ENCODE peak calls at places on chromosomes 4 and X, in four cellular contexts. One of them, this sample, is unnamed.

GRCh38 chr4:162116085-162116784 is 47.6 kb downstream of the FSTL5 start:
- DNase-seq in breast epithelium: no peak
- DNase-seq in HCT116: no peak
- DNase-seq in heart left ventricle: no peak
- DNase-seq in this sample: no peak

GRCh38 chr4:78213218-78213617 is 156.1 kb downstream of the FRAS1 start:
- DNase-seq in heart left ventricle: no peak
- DNase-seq in HCT116: no peak
- DNase-seq in breast epithelium: no peak
- DNase-seq in this sample: no peak

GRCh38 chr4:914531-914930 is 17.6 kb downstream of the GAK start:
- DNase-seq in heart left ventricle: no peak
- DNase-seq in HCT116: no peak
- DNase-seq in breast epithelium: no peak
- DNase-seq in this sample: peak

GRCh38 chr4:7095611-7096155 is 27.8 kb upstream of the GRPEL1 start:
- DNase-seq in HCT116: no peak
- DNase-seq in heart left ventricle: no peak
- DNase-seq in breast epithelium: no peak
- DNase-seq in this sample: no peak

GRCh38 chr4:15855804-15856475 is 77.8 kb downstream of the CD38 start:
- DNase-seq in breast epithelium: no peak
- DNase-seq in heart left ventricle: no peak
- DNase-seq in HCT116: no peak
- DNase-seq in this sample: peak

GRCh38 chr4:94413085-94413685 is 38.6 kb upstream of the PDLIM5 start:
- DNase-seq in HCT116: no peak
- DNase-seq in heart left ventricle: no peak
- DNase-seq in breast epithelium: no peak
- DNase-seq in this sample: no peak

GRCh38 chr4:80213117-80213815 is 16.0 kb downstream of the PRDM8 start:
- DNase-seq in breast epithelium: no peak
- DNase-seq in heart left ventricle: no peak
- DNase-seq in HCT116: no peak
- DNase-seq in this sample: no peak

GRCh38 chrX:16125520-16126149 is 2.3 kb downstream of the GRPR start:
- DNase-seq in heart left ventricle: no peak
- DNase-seq in HCT116: no peak
- DNase-seq in breast epithelium: no peak
- DNase-seq in this sample: no peak

GRCh38 chrX:130109429-130110378 is 593 bp downstream of the ELF4 start:
- DNase-seq in HCT116: no peak
- DNase-seq in breast epithelium: no peak
- DNase-seq in heart left ventricle: no peak
- DNase-seq in this sample: no peak

GRCh38 chr4:74934016-74934821 is 1.3 kb downstream of the PARM1 start:
- DNase-seq in heart left ventricle: peak
- DNase-seq in breast epithelium: peak
- DNase-seq in HCT116: no peak
- DNase-seq in this sample: no peak

GRCh38 chrX:70769659-70770232 is 138.8 kb downstream of the TEX11 start:
- DNase-seq in breast epithelium: no peak
- DNase-seq in HCT116: no peak
- DNase-seq in heart left ventricle: no peak
- DNase-seq in this sample: no peak

GRCh38 chrX:54411732-54412131 is 28.5 kb upstream of the TSR2 start:
- DNase-seq in HCT116: no peak
- DNase-seq in heart left ventricle: no peak
- DNase-seq in breast epithelium: no peak
- DNase-seq in this sample: no peak

GRCh38 chr4:88991746-88992145 is 65.2 kb downstream of the FAM13A start:
- DNase-seq in HCT116: no peak
- DNase-seq in breast epithelium: no peak
- DNase-seq in heart left ventricle: no peak
- DNase-seq in this sample: no peak

GRCh38 chr4:66376396-66376795 is 706.1 kb upstream of the EPHA5 start:
- DNase-seq in breast epithelium: no peak
- DNase-seq in HCT116: no peak
- DNase-seq in heart left ventricle: no peak
- DNase-seq in this sample: no peak

GRCh38 chrX:38117485-38117884 is 103.2 kb downstream of the SRPX start:
- DNase-seq in HCT116: no peak
- DNase-seq in breast epithelium: no peak
- DNase-seq in heart left ventricle: no peak
- DNase-seq in this sample: no peak

GRCh38 chr4:168622600-168622999 is 125.7 kb downstream of the PALLD start:
- DNase-seq in breast epithelium: no peak
- DNase-seq in HCT116: no peak
- DNase-seq in heart left ventricle: no peak
- DNase-seq in this sample: no peak

GRCh38 chr4:175935016-175935661 is 123.1 kb upstream of the GPM6A start:
- DNase-seq in HCT116: peak
- DNase-seq in breast epithelium: no peak
- DNase-seq in heart left ventricle: no peak
- DNase-seq in this sample: no peak

GRCh38 chr4:154779362-154779947 is 1.6 kb upstream of the RBM46 start:
- DNase-seq in HCT116: peak
- DNase-seq in heart left ventricle: no peak
- DNase-seq in breast epithelium: no peak
- DNase-seq in this sample: no peak

GRCh38 chrX:19646298-19646697 is 131.0 kb upstream of the MAP3K15 start:
- DNase-seq in breast epithelium: no peak
- DNase-seq in heart left ventricle: no peak
- DNase-seq in HCT116: no peak
- DNase-seq in this sample: no peak

GRCh38 chr4:185004562-185005208 is 13.6 kb upstream of the HELT start:
- DNase-seq in HCT116: no peak
- DNase-seq in breast epithelium: peak
- DNase-seq in heart left ventricle: no peak
- DNase-seq in this sample: peak

GRCh38 chr4:7324651-7325121 is 110.0 kb downstream of the PSAPL1 start:
- DNase-seq in heart left ventricle: no peak
- DNase-seq in breast epithelium: no peak
- DNase-seq in HCT116: no peak
- DNase-seq in this sample: no peak

GRCh38 chr4:29708473-29708872 is 1011.7 kb upstream of the PCDH7 start:
- DNase-seq in HCT116: no peak
- DNase-seq in heart left ventricle: no peak
- DNase-seq in breast epithelium: no peak
- DNase-seq in this sample: no peak

GRCh38 chr4:70722199-70722791 is 531 bp downstream of the RUFY3 start:
- DNase-seq in breast epithelium: no peak
- DNase-seq in HCT116: no peak
- DNase-seq in heart left ventricle: no peak
- DNase-seq in this sample: no peak

GRCh38 chr4:77931452-77932135 is 69.0 kb downstream of the MRPL1 start:
- DNase-seq in HCT116: no peak
- DNase-seq in heart left ventricle: no peak
- DNase-seq in breast epithelium: no peak
- DNase-seq in this sample: no peak

GRCh38 chrX:132025085-132025484 is 2.0 kb downstream of the STK26 start:
- DNase-seq in HCT116: no peak
- DNase-seq in heart left ventricle: no peak
- DNase-seq in breast epithelium: no peak
- DNase-seq in this sample: no peak

DNA sequence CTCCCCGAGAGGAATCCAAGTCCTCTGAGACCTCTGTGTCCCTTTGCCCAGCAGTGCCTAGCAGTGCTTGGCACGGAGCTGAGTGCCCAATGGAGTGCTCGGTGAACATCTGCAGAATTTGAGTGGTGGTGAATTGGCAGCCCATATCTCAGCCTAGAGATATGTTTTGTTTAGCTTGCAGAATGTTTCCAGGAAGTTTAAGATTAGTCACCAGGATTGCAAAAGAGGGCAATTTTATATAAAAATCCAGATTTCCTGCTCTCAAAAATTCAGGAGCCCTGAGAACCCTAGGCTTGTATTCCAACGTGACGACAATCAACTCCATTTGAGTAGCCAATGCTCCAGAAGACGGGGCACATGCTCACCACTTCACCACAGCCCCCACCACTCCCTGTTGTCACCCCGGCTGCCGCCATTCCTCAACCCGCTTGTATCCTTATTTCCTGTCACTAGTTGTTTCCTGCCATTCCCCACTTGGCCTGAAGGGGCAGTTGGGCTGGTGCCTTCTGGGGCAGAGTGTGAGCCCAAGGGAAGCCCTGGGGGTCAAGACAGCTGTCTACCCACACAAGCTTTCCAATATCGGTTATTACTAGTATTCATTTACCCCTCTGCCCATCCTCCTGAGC is 116.9 kb downstream of the EFNB1 start:
- DNase-seq in breast epithelium: no peak
- DNase-seq in HCT116: no peak
- DNase-seq in heart left ventricle: no peak
- DNase-seq in this sample: peak
- TF ChIP-seq CTCF in breast epithelium: no peak
- TF ChIP-seq CTCF in HCT116: peak
- TF ChIP-seq CTCF in heart left ventricle: no peak
- TF ChIP-seq CTCF in this sample: no peak

DNA sequence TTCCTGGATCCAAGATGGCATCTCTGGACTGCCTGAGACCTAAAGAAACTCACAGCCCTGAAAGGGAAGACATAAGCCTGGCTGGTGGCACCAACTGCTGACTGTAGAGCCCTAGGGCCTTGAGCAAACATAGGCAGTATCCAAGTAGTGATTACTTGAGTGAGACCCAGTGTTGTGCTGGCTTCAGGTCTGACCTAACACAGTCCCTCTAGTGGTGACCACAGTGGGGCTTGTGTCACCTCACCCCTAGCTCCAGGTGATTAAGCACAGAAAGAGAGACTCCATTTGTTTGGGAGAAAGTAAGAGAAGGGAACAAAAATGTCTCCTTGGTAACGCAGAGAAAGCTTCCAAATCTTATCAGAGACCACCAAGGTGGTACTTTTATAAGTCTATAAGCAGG is 496.3 kb upstream of the HTR2C start:
- DNase-seq in breast epithelium: no peak
- DNase-seq in heart left ventricle: no peak
- DNase-seq in HCT116: no peak
- DNase-seq in this sample: no peak
- TF ChIP-seq POLR2A in breast epithelium: no peak
- TF ChIP-seq POLR2A in heart left ventricle: no peak
- TF ChIP-seq POLR2A in HCT116: no peak
- TF ChIP-seq POLR2A in this sample: no peak

GRCh38 chrX:119189115-119189514 is 47.0 kb upstream of the PGRMC1 start:
- DNase-seq in HCT116: no peak
- DNase-seq in heart left ventricle: no peak
- DNase-seq in breast epithelium: no peak
- DNase-seq in this sample: no peak
- TF ChIP-seq CTCF in HCT116: no peak
- TF ChIP-seq CTCF in heart left ventricle: no peak
- TF ChIP-seq CTCF in breast epithelium: no peak
- TF ChIP-seq CTCF in this sample: no peak

DNA sequence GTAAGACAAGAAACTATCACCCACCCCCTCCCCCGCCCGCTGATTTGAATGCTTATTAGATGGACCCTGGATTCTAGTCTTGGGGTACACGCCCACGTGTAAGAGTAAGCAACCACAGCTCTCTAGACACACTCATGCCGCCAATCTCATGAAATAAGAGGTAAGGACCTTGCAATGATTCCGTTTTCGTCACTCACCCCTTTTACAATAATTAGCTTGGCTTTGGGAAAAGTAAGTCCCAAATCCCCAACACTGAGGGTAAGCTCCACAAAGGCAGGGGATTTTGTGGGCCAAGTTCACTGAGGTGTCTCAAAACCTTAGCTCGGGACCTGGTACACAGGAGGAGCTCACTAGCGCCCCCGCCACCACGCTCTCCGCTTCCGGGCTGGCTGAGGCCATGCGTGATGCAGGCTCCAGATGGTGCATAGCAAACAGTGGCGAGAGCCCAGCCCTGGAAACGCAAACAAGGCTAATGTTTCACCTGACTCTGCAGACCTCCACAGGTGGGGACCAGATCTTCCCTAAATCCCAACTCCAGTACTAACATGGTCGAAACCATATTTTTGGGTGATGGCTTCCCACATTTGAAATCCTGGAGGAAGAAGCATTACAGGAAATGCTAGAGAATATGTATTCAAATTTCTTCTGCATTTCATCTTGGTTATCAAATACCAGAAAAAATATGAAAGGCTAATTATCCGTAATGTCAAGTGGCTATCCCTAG is 4.1 kb downstream of the PLAC8 start:
- DNase-seq in breast epithelium: peak
- DNase-seq in heart left ventricle: peak
- DNase-seq in HCT116: peak
- DNase-seq in this sample: peak
- TF ChIP-seq POLR2A in breast epithelium: no peak
- TF ChIP-seq POLR2A in heart left ventricle: no peak
- TF ChIP-seq POLR2A in HCT116: no peak
- TF ChIP-seq POLR2A in this sample: no peak

GRCh38 chr4:5051210-5051691 is at the start of gene STK32B:
- DNase-seq in heart left ventricle: peak
- DNase-seq in breast epithelium: no peak
- DNase-seq in HCT116: no peak
- DNase-seq in this sample: peak

GRCh38 chr4:5052424-5052702 is 1.1 kb downstream of the STK32B start:
- DNase-seq in breast epithelium: no peak
- DNase-seq in HCT116: no peak
- DNase-seq in heart left ventricle: no peak
- DNase-seq in this sample: no peak

GRCh38 chr4:5051692-5052423 is 578 bp downstream of the STK32B start:
- DNase-seq in breast epithelium: no peak
- DNase-seq in HCT116: no peak
- DNase-seq in heart left ventricle: peak
- DNase-seq in this sample: peak

GRCh38 chr4:5048721-5049120 is 2.6 kb upstream of the STK32B start:
- DNase-seq in breast epithelium: no peak
- DNase-seq in HCT116: no peak
- DNase-seq in heart left ventricle: no peak
- DNase-seq in this sample: no peak

GRCh38 chr4:5050520-5050955 is 742 bp upstream of the STK32B start:
- DNase-seq in breast epithelium: no peak
- DNase-seq in HCT116: peak
- DNase-seq in heart left ventricle: peak
- DNase-seq in this sample: peak
- TF ChIP-seq CTCF in breast epithelium: peak
- TF ChIP-seq CTCF in HCT116: peak
- TF ChIP-seq CTCF in heart left ventricle: peak
- TF ChIP-seq CTCF in this sample: no peak

This sample was measured in lower leg skin.